ENCODE peak calls at places on chromosome 5, in five cellular contexts. F is K562, A is astrocyte of the spinal cord, T is tibial nerve, H is brain microvascular endothelial cell. Q is an unnamed sample.

GRCh38 chr5:103582364-103582763 is 19.8 kb upstream of the NUDT12 start:
- DNase-seq in A (peak; percentile 55), H (peak; percentile 54), F (peak; percentile 15), T (no peak), Q (peak; percentile 58)

GRCh38 chr5:75640826-75641225 is 29.6 kb downstream of the ANKDD1B start:
- DNase-seq in F (no peak), A (no peak), T (no peak), H (no peak), Q (no peak)

GRCh38 chr5:115842089-115842881 is 550 bp downstream of the AP3S1 start:
- DNase-seq in A (peak; percentile 20), H (no peak), T (peak; percentile 22), F (no peak), Q (peak; percentile 88)

GRCh38 chr5:32421075-32421474 is 23.5 kb downstream of the ZFR start:
- DNase-seq in A (no peak), H (no peak), T (no peak), F (no peak), Q (no peak)

GRCh38 chr5:163789870-163790269 is 284.5 kb downstream of the MAT2B start:
- DNase-seq in T (no peak), H (no peak), F (no peak), A (peak; percentile 22), Q (no peak)

GRCh38 chr5:177035982-177036381 is 13.5 kb downstream of the ZNF346 start:
- DNase-seq in H (peak; percentile 40), F (no peak), A (peak; percentile 83), T (no peak), Q (peak; percentile 9)

GRCh38 chr5:140672455-140673186 is 755 bp downstream of the DND1 start:
- DNase-seq in T (no peak), F (no peak), H (no peak), A (no peak), Q (peak; percentile 29)

GRCh38 chr5:138905541-138905940 is 30.4 kb upstream of the LRRTM2 start:
- DNase-seq in F (no peak), T (no peak), A (peak; percentile 54), H (peak; percentile 45), Q (no peak)

GRCh38 chr5:17304282-17304681 is 86.9 kb downstream of the BASP1 start:
- DNase-seq in T (no peak), F (no peak), A (no peak), H (peak; percentile 71), Q (no peak)

GRCh38 chr5:33736510-33736909 is 155.3 kb downstream of the ADAMTS12 start:
- DNase-seq in H (peak; percentile 88), F (no peak), A (peak; percentile 92), T (no peak), Q (no peak)

GRCh38 chr5:178145965-178146820 is 7.5 kb downstream of the NHP2 start:
- DNase-seq in F (peak; percentile 67), T (peak; percentile 59), A (peak; percentile 28), H (peak; percentile 47), Q (peak; percentile 82)

GRCh38 chr5:55694152-55694830 is 17.8 kb downstream of the SLC38A9 start:
- DNase-seq in T (no peak), F (no peak), A (peak; percentile 24), H (no peak), Q (no peak)

GRCh38 chr5:71810023-71810422 is 90.9 kb downstream of the CARTPT start:
- DNase-seq in H (no peak), F (no peak), T (no peak), A (no peak), Q (no peak)

GRCh38 chr5:123119334-123119986 is 30.4 kb downstream of the PRDM6 start:
- DNase-seq in T (no peak), F (no peak), A (peak; percentile 20), H (peak; percentile 40), Q (no peak)

GRCh38 chr5:139393497-139394122 is 1.3 kb downstream of the PROB1 start:
- DNase-seq in T (no peak), A (no peak), F (no peak), H (no peak), Q (no peak)

GRCh38 chr5:27308151-27308550 is 269.8 kb upstream of the CDH9 start:
- DNase-seq in T (no peak), H (peak; percentile 23), F (no peak), A (peak; percentile 52), Q (no peak)

GRCh38 chr5:130323804-130324454 is 419.7 kb downstream of the CHSY3 start:
- DNase-seq in H (peak; percentile 18), F (no peak), A (peak; percentile 25), T (no peak), Q (no peak)

GRCh38 chr5:73821003-73821402 is 195.0 kb downstream of the ARHGEF28 start:
- DNase-seq in H (no peak), T (no peak), A (no peak), F (no peak), Q (no peak)

GRCh38 chr5:142652563-142652962 is 33.3 kb downstream of the FGF1 start:
- DNase-seq in F (no peak), A (no peak), H (no peak), T (no peak), Q (no peak)

GRCh38 chr5:157295247-157295646 is 29.3 kb downstream of the CYFIP2 start:
- DNase-seq in A (no peak), T (no peak), F (no peak), H (no peak), Q (no peak)

GRCh38 chr5:107359033-107359915 is 311.5 kb downstream of the EFNA5 start:
- DNase-seq in A (peak; percentile 45), F (no peak), H (peak; percentile 24), T (no peak), Q (no peak)

GRCh38 chr5:89513299-89514044 is 630.5 kb upstream of the MEF2C start:
- DNase-seq in T (no peak), H (no peak), F (no peak), A (no peak), Q (no peak)

GRCh38 chr5:149215478-149216042 is 56.1 kb upstream of the AFAP1L1 start:
- DNase-seq in T (peak; percentile 33), A (peak; percentile 14), F (no peak), H (peak; percentile 22), Q (no peak)

GRCh38 chr5:170632985-170633234 is 129.1 kb downstream of the KCNIP1 start:
- DNase-seq in A (no peak), T (peak; percentile 38), F (peak; percentile 92), H (no peak), Q (peak; percentile 71)

GRCh38 chr5:54761213-54761701 is 224.1 kb downstream of the ESM1 start:
- DNase-seq in H (peak; percentile 64), A (peak; percentile 52), T (peak; percentile 54), F (no peak), Q (no peak)

GRCh38 chr5:128687930-128688329 is 149.9 kb upstream of the FBN2 start:
- DNase-seq in F (no peak), A (peak; percentile 23), H (no peak), T (no peak), Q (no peak)

GRCh38 chr5:174829511-174829864 is 105.1 kb downstream of the MSX2 start:
- DNase-seq in H (no peak), T (no peak), F (no peak), A (no peak), Q (no peak)

GRCh38 chr5:968953-969352 is 39.6 kb upstream of the NKD2 start:
- DNase-seq in H (no peak), F (no peak), T (no peak), A (no peak), Q (no peak)
- H3K4me3 ChIP-seq in H (no peak overlapping the region), F (no peak overlapping the region), T (no peak overlapping the region), A (no peak overlapping the region), Q (no peak overlapping the region)

GRCh38 chr5:956178-956761 is 52.3 kb upstream of the NKD2 start:
- DNase-seq in F (no peak), H (no peak), T (no peak), A (no peak), Q (no peak)

GRCh38 chr5:958701-959571 is 49.7 kb upstream of the NKD2 start:
- DNase-seq in A (peak; percentile 40), F (peak; percentile 63), H (no peak), T (no peak), Q (no peak)

GRCh38 chr5:957730-958485 is 50.7 kb upstream of the NKD2 start:
- DNase-seq in F (no peak), H (no peak), A (no peak), T (no peak), Q (no peak)

GRCh38 chr5:959581-960531 is 48.7 kb upstream of the NKD2 start:
- DNase-seq in T (no peak), F (no peak), H (no peak), A (no peak), Q (no peak)

DNA sequence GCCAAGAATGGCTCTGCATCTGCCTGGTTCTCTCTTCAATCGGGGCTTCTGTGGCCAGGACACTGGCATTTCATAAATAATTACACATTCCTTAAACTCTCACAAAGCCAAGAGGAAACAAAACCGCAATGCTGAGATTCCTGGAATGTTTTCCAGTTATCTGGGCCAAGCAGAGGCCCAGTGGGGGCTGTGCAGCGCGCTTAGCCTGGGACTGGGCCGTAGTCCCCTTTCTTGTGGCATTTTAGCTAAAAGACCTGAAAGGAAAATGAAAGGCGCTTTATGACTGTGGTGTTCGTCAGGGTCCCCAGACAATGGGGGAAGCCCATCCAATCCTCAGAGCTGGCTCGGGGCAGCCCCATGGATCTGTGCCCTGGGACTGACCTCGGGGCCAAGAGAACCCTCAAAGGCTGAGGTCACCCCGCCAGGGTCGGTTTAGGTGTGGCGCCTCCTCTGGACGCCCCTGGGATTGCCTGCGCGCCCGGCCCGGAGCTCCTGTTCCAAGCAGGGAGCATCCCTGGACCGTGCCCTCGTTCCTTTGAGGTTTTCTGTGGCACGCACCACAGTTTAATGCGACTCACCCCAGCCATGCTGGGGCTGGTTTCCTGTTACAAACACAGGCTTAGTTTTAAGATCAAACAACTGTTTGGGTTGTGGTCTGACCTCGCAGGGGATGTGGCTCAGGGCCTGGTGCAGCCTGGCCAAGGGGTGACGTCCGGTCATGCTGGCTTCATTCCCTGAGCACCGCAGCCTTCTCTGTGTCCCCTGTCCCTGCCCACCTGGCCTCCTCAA is 51.5 kb upstream of the NKD2 start:
- DNase-seq in T (no peak), A (peak; percentile 89), F (peak; percentile 47), H (peak; percentile 40), Q (no peak)
- H3K4me3 ChIP-seq in T (no peak overlapping the region), A (no peak overlapping the region), F (no peak overlapping the region), H (no peak overlapping the region), Q (no peak overlapping the region)

DNA sequence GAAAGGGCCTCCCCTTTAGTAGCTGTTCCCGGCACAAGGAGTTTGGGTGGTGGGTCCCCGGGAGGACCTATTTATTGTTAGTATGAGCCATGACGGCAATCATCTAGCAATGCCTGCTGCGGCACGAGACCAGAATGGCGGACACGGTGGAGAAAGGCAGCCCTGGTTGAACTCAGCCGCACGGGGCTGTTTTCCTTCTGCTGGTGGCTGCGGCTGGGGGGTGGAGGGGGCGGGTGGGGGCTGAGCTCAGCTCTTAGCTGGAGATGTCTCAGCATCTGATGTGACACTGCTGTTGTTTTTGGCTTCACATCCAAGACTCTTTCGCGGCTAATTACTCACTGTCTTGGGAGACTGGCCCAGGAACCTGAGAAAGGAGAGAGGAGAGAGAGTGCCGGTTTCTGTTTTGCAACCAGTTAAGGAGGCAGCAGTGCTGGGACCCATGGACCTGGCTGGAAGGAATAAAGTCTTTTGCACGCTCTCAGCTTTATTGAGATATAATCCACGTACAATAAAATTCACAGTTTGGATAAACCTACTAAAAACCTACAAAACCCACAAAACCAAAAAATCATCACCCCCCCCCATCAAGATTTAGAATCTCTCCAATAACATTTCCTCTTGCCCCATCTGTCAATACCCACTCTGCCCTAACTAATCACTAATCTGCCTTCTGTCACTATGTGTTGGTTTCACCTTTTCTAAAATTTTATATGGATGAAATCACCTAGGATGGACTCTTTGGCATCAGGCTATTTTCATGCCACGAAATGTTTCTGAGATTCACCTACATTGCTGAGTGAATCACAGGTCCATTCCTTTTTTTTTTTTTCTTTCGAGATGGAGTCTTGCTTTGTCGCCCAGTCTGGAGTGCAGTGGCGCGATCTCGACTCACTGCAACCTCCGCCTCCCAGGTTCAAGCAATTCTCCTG is 81.8 kb upstream of the NEURL1B start:
- DNase-seq in H (peak; percentile 95), F (no peak), T (peak; percentile 47), A (peak; percentile 89), Q (no peak)
- H3K4me3 ChIP-seq in H (peak overlapping the region; percentile 20), F (no peak overlapping the region), T (no peak overlapping the region), A (peak overlapping the region; percentile 23), Q (no peak overlapping the region)

GRCh38 chr5:125199968-125200841 is 453.8 kb upstream of the ZNF608 start:
- DNase-seq in T (no peak), A (peak; percentile 20), F (no peak), H (no peak), Q (peak; percentile 74)
- H3K4me3 ChIP-seq in T (peak overlapping the region; percentile 38), A (peak overlapping the region; percentile 37), F (no peak overlapping the region), H (peak overlapping the region; percentile 37), Q (peak overlapping the region; percentile 44)